ENCODE peak calls at places on chromosomes 6 and 20, in six cellular contexts. C, X, N, F, E and T are unnamed samples.

GRCh38 chr6:40444307-40444706 is 142.9 kb downstream of the LRFN2 start:
- DNase-seq in N (no peak), F (no peak), X (no peak), E (no peak), C (no peak), T (no peak)

GRCh38 chr20:10172998-10173655 is 45.5 kb upstream of the SNAP25 start:
- DNase-seq in X (no peak), F (no peak), C (no peak), N (no peak), E (no peak), T (no peak)

GRCh38 chr20:35871311-35871771 is 83.0 kb downstream of the SCAND1 start:
- DNase-seq in E (no peak), X (no peak), F (peak; percentile 49), C (no peak), N (peak; percentile 56), T (peak; percentile 79)

GRCh38 chr6:39361657-39362486 is 39.4 kb upstream of the KCNK16 start:
- DNase-seq in X (peak; percentile 88), F (peak; percentile 56), C (peak; percentile 62), N (peak; percentile 66), E (peak; percentile 19), T (peak; percentile 53)

GRCh38 chr20:19212524-19213502 is at the start of gene SLC24A3:
- DNase-seq in X (peak; percentile 86), F (peak; percentile 54), E (no peak), C (no peak), N (peak; percentile 86), T (no peak)

GRCh38 chr20:1182136-1182535 is 2.6 kb downstream of the TMEM74B start:
- DNase-seq in X (no peak), F (no peak), N (no peak), E (no peak), C (no peak), T (no peak)

GRCh38 chr6:29708432-29709177 is 14.6 kb upstream of the HLA-F start:
- DNase-seq in X (no peak), N (no peak), E (peak; percentile 49), F (no peak), C (peak; percentile 47), T (no peak)

GRCh38 chr20:53161073-53161472 is 188.9 kb downstream of the TSHZ2 start:
- DNase-seq in C (no peak), E (no peak), N (no peak), X (no peak), F (no peak), T (no peak)

GRCh38 chr20:45111799-45112471 is 3.0 kb downstream of the WFDC5 start:
- DNase-seq in N (no peak), C (peak; percentile 61), E (no peak), X (no peak), F (no peak), T (peak; percentile 26)

GRCh38 chr6:127968394-127968793 is 67.5 kb upstream of the THEMIS start:
- DNase-seq in C (no peak), N (no peak), F (no peak), E (no peak), X (no peak), T (no peak)

GRCh38 chr6:127967708-127968107 is 66.8 kb upstream of the THEMIS start:
- DNase-seq in F (no peak), E (no peak), C (no peak), N (no peak), X (no peak), T (no peak)

GRCh38 chr6:127971386-127971785 is 70.5 kb upstream of the THEMIS start:
- DNase-seq in N (no peak), X (no peak), F (no peak), C (no peak), E (no peak), T (no peak)

GRCh38 chr6:127971945-127972391 is 71.1 kb upstream of the THEMIS start:
- DNase-seq in E (peak; percentile 26), X (no peak), C (no peak), F (no peak), N (no peak), T (peak; percentile 46)

DNA sequence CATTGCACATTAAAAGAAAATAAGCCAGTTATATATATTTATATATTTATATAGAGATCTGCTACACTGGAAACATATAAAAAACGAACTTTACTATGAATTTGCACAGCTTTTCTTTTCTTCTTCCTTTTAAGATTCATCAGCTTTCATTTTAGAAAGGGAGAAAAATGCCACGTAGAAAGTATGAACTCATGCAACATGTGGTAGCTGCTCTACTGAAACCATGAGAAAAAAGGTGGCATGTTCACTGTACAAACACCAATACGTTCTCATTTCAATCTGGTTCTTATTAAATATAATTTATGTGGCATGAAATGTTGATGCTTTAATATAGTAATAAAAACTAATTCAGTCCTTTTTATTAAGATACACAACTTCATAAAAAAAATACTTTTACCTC is 68.8 kb upstream of the THEMIS start:
- DNase-seq in F (no peak), X (no peak), N (no peak), E (no peak), C (no peak), T (no peak)
- H3K4me1 ChIP-seq in F (no peaks in the 10 kb centered on the region), X (no peaks in the 10 kb centered on the region), N (no peaks in the 10 kb centered on the region), E (peaks cover 64% of the 10 kb centered on the region), C (no peaks in the 10 kb centered on the region), T (peaks cover 26% of the 10 kb centered on the region)

DNA sequence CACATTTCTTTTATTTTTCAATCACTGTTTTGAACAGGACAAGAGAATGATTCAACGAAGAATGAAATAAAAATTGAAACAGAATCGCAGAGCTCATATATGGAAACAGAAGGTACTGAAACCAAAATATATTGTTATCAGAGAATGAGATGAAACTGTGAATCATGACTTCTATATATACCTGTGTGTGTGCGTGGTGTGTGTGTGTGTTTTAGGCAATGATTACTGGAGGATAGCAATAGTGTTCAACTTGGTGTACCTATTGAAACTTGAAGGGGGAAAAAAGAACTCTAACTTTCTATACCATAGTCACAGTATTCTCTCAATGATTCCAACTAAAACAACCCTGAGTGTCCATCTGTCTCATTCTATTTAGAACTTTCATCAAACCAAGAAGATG is 586.6 kb downstream of the KIF16B start:
- DNase-seq in F (no peak), N (no peak), E (no peak), X (no peak), C (no peak), T (no peak)
- H3K4me1 ChIP-seq in F (no peaks in the 10 kb centered on the region), N (no peaks in the 10 kb centered on the region), E (no peaks in the 10 kb centered on the region), X (no peaks in the 10 kb centered on the region), C (no peaks in the 10 kb centered on the region), T (no peaks in the 10 kb centered on the region)

DNA sequence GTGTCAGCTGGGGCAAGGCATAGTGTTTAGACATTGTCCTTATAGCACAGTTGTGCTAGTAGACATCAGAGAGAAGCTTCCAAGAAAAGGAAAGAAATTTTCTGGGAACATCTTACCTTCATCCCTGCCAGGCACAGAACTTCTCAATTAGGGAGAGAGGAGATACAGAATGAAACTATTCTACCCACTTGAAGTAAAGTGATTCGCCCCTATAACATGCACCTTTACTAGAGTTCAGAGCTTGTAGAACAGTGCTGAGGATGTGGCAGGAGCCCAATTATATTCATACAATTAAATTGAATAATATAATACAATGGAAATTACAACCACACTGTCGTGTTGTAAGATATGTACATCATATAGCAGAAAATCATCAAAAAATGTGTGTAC is 1063.9 kb upstream of the CITED2 start:
- DNase-seq in X (no peak), N (no peak), E (no peak), C (no peak), F (no peak), T (no peak)
- H3K4me1 ChIP-seq in X (no peaks in the 10 kb centered on the region), N (peaks cover 5% of the 10 kb centered on the region), E (no peaks in the 10 kb centered on the region), C (no peaks in the 10 kb centered on the region), F (peaks cover 8% of the 10 kb centered on the region), T (no peaks in the 10 kb centered on the region)

DNA sequence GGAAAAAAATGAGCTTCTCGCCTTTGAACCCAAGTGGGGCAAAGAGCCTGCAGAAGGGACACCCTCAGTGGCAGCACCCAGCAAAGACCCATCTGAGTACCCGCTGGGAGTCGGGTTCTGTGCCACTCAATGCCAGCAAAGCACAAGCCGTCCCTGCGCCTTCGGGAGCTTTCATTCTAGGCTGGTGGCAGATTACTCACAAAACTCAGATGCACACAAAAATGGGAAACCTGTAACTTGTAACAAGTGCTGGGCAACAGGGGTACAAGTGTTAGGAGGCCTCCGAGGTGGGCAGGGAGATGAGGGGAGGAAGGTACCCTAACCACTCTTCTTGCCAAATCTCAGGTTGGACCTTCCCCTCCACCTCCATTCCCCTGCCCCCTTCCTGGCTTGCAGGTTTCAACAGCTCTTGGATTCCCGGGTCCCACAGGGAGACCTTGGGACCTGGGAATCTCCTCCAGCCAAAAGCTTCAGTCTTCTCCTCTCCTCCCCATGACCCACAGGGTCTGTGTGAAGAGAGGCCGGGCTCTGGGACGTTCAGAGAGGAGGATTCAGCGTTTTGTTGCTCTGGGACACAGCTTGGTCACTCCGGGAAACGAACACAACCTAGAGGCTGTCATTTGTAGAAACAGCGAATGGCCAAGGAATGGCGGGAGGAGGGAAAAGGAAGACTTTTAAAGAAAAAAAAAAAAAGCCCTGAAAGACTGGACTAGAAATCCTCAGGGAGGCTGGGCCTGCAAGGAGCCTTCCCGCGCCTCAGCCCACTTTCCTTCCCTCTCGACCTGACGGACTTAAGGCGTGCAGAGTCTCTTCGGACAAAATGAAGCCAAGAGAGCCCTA is 1.2 kb upstream of the PARD6B start:
- DNase-seq in N (no peak), E (no peak), F (no peak), X (no peak), C (no peak), T (no peak)
- H3K4me1 ChIP-seq in N (peaks cover 3% of the 10 kb centered on the region), E (peaks cover 20% of the 10 kb centered on the region), F (peaks cover 12% of the 10 kb centered on the region), X (peaks cover 49% of the 10 kb centered on the region), C (peaks cover 29% of the 10 kb centered on the region), T (no peaks in the 10 kb centered on the region)

DNA sequence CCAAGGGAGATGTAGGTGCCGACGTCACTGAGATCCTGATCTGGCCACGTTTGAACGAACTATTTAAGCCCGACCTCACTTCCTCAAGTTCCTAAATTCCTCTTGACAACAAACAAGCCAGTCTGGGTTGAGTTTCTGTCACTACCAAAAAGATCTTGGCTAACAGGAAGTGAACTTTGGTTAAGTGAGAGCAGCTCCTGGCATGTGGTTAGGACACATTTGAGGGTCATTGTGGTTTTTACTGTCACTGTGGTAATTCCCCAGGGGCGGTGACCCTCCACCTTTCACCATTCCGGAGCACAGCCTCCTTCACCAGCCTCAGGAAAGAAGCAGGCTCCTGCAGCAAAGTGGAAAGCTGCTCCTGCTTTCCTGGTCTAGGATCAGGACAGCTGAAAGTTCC is 43.1 kb upstream of the ZNF831 start:
- DNase-seq in N (no peak), E (no peak), C (peak; percentile 55), X (no peak), F (no peak), T (no peak)
- H3K4me1 ChIP-seq in N (no peaks in the 10 kb centered on the region), E (peaks cover 78% of the 10 kb centered on the region), C (peaks cover 66% of the 10 kb centered on the region), X (no peaks in the 10 kb centered on the region), F (no peaks in the 10 kb centered on the region), T (no peaks in the 10 kb centered on the region)